ENCODE peak calls at places on chromosome X, in six cellular contexts. One of them, this sample, is unnamed.

GRCh38 chrX:138745215-138745614 is 33.7 kb upstream of the FGF13 start:
- DNase-seq in sigmoid colon: no peak
- DNase-seq in MG63: no peak
- DNase-seq in effector memory CD4-positive, alpha-beta T cell: no peak
- DNase-seq in CD4-positive, alpha-beta memory T cell: peak; percentile 30
- DNase-seq in PC-3: peak; percentile 74
- DNase-seq in this sample: peak; percentile 7

GRCh38 chrX:15242899-15243555 is 26.9 kb downstream of the ASB9 start:
- DNase-seq in sigmoid colon: no peak
- DNase-seq in MG63: peak; percentile 2
- DNase-seq in effector memory CD4-positive, alpha-beta T cell: no peak
- DNase-seq in CD4-positive, alpha-beta memory T cell: peak; percentile 36
- DNase-seq in PC-3: peak; percentile 76
- DNase-seq in this sample: peak; percentile 4

GRCh38 chrX:22538581-22538980 is 265.9 kb downstream of the CBLL2 start:
- DNase-seq in sigmoid colon: no peak
- DNase-seq in MG63: peak; percentile 1
- DNase-seq in effector memory CD4-positive, alpha-beta T cell: no peak
- DNase-seq in CD4-positive, alpha-beta memory T cell: no peak
- DNase-seq in PC-3: peak; percentile 57
- DNase-seq in this sample: no peak

GRCh38 chrX:32842053-32842452 is 369.3 kb downstream of the DMD start:
- DNase-seq in sigmoid colon: no peak
- DNase-seq in MG63: no peak
- DNase-seq in effector memory CD4-positive, alpha-beta T cell: no peak
- DNase-seq in CD4-positive, alpha-beta memory T cell: no peak
- DNase-seq in PC-3: no peak
- DNase-seq in this sample: no peak

GRCh38 chrX:95318882-95319281 is 1365.8 kb upstream of the DIAPH2 start:
- DNase-seq in sigmoid colon: no peak
- DNase-seq in MG63: no peak
- DNase-seq in effector memory CD4-positive, alpha-beta T cell: no peak
- DNase-seq in CD4-positive, alpha-beta memory T cell: no peak
- DNase-seq in PC-3: peak; percentile 14
- DNase-seq in this sample: no peak

GRCh38 chrX:9604111-9604907 is 139.5 kb downstream of the TBL1X start:
- DNase-seq in sigmoid colon: no peak
- DNase-seq in MG63: peak; percentile 72
- DNase-seq in effector memory CD4-positive, alpha-beta T cell: no peak
- DNase-seq in CD4-positive, alpha-beta memory T cell: no peak
- DNase-seq in PC-3: no peak
- DNase-seq in this sample: no peak

GRCh38 chrX:133661962-133662839 is 246.9 kb upstream of the GPC4 start:
- DNase-seq in sigmoid colon: no peak
- DNase-seq in MG63: no peak
- DNase-seq in effector memory CD4-positive, alpha-beta T cell: no peak
- DNase-seq in CD4-positive, alpha-beta memory T cell: no peak
- DNase-seq in PC-3: no peak
- DNase-seq in this sample: no peak

GRCh38 chrX:85988353-85988752 is 59.0 kb downstream of the CHM start:
- DNase-seq in sigmoid colon: no peak
- DNase-seq in MG63: no peak
- DNase-seq in effector memory CD4-positive, alpha-beta T cell: no peak
- DNase-seq in CD4-positive, alpha-beta memory T cell: no peak
- DNase-seq in PC-3: no peak
- DNase-seq in this sample: no peak

GRCh38 chrX:124426824-124427223 is 80.5 kb downstream of the SH2D1A start:
- DNase-seq in sigmoid colon: no peak
- DNase-seq in MG63: no peak
- DNase-seq in effector memory CD4-positive, alpha-beta T cell: no peak
- DNase-seq in CD4-positive, alpha-beta memory T cell: no peak
- DNase-seq in PC-3: no peak
- DNase-seq in this sample: no peak

GRCh38 chrX:31670245-31670644 is 598.4 kb upstream of the FTHL17 start:
- DNase-seq in sigmoid colon: no peak
- DNase-seq in MG63: no peak
- DNase-seq in effector memory CD4-positive, alpha-beta T cell: no peak
- DNase-seq in CD4-positive, alpha-beta memory T cell: no peak
- DNase-seq in PC-3: no peak
- DNase-seq in this sample: no peak

GRCh38 chrX:7158468-7158990 is 10.6 kb upstream of the PUDP start:
- DNase-seq in sigmoid colon: no peak
- DNase-seq in MG63: no peak
- DNase-seq in effector memory CD4-positive, alpha-beta T cell: no peak
- DNase-seq in CD4-positive, alpha-beta memory T cell: no peak
- DNase-seq in PC-3: no peak
- DNase-seq in this sample: no peak

GRCh38 chrX:73841337-73841736 is 278.3 kb downstream of the CHIC1 start:
- DNase-seq in sigmoid colon: no peak
- DNase-seq in MG63: no peak
- DNase-seq in effector memory CD4-positive, alpha-beta T cell: no peak
- DNase-seq in CD4-positive, alpha-beta memory T cell: no peak
- DNase-seq in PC-3: no peak
- DNase-seq in this sample: no peak

GRCh38 chrX:45622538-45622937 is 421.9 kb upstream of the DIPK2B start:
- DNase-seq in sigmoid colon: no peak
- DNase-seq in MG63: no peak
- DNase-seq in effector memory CD4-positive, alpha-beta T cell: no peak
- DNase-seq in CD4-positive, alpha-beta memory T cell: no peak
- DNase-seq in PC-3: peak; percentile 9
- DNase-seq in this sample: no peak

GRCh38 chrX:103941201-103941975 is 21.0 kb upstream of the TMSB15B start:
- DNase-seq in sigmoid colon: no peak
- DNase-seq in MG63: no peak
- DNase-seq in effector memory CD4-positive, alpha-beta T cell: no peak
- DNase-seq in CD4-positive, alpha-beta memory T cell: peak; percentile 14
- DNase-seq in PC-3: peak; percentile 44
- DNase-seq in this sample: no peak

GRCh38 chrX:110509778-110510510 is 151.3 kb downstream of the RTL9 start:
- DNase-seq in sigmoid colon: no peak
- DNase-seq in MG63: no peak
- DNase-seq in effector memory CD4-positive, alpha-beta T cell: no peak
- DNase-seq in CD4-positive, alpha-beta memory T cell: no peak
- DNase-seq in PC-3: peak; percentile 5
- DNase-seq in this sample: no peak

GRCh38 chrX:119971184-119971583 is 27.6 kb upstream of the NKAP start:
- DNase-seq in sigmoid colon: no peak
- DNase-seq in MG63: no peak
- DNase-seq in effector memory CD4-positive, alpha-beta T cell: no peak
- DNase-seq in CD4-positive, alpha-beta memory T cell: no peak
- DNase-seq in PC-3: no peak
- DNase-seq in this sample: no peak

GRCh38 chrX:45422216-45422925 is 221.7 kb upstream of the DIPK2B start:
- DNase-seq in sigmoid colon: no peak
- DNase-seq in MG63: no peak
- DNase-seq in effector memory CD4-positive, alpha-beta T cell: no peak
- DNase-seq in CD4-positive, alpha-beta memory T cell: no peak
- DNase-seq in PC-3: peak; percentile 52
- DNase-seq in this sample: no peak

GRCh38 chrX:154495472-154495922 is 5.1 kb upstream of the SLC10A3 start:
- DNase-seq in sigmoid colon: no peak
- DNase-seq in MG63: no peak
- DNase-seq in effector memory CD4-positive, alpha-beta T cell: no peak
- DNase-seq in CD4-positive, alpha-beta memory T cell: no peak
- DNase-seq in PC-3: no peak
- DNase-seq in this sample: no peak

GRCh38 chrX:140765043-140765784 is 55.7 kb downstream of the LINC00632 start:
- DNase-seq in sigmoid colon: peak; percentile 58
- DNase-seq in MG63: peak; percentile 9
- DNase-seq in effector memory CD4-positive, alpha-beta T cell: no peak
- DNase-seq in CD4-positive, alpha-beta memory T cell: no peak
- DNase-seq in PC-3: peak; percentile 46
- DNase-seq in this sample: no peak
- H3K4me3 ChIP-seq in sigmoid colon: peak overlapping the region; percentile 40
- H3K4me3 ChIP-seq in MG63: peak overlapping the region; percentile 52
- H3K4me3 ChIP-seq in effector memory CD4-positive, alpha-beta T cell: no peak overlapping the region
- H3K4me3 ChIP-seq in CD4-positive, alpha-beta memory T cell: no peak overlapping the region
- H3K4me3 ChIP-seq in PC-3: peak overlapping the region; percentile 98
- H3K4me3 ChIP-seq in this sample: peak overlapping the region; percentile 51

GRCh38 chrX:150982235-150982785 is 825 bp upstream of the HMGB3 start:
- DNase-seq in sigmoid colon: no peak
- DNase-seq in MG63: no peak
- DNase-seq in effector memory CD4-positive, alpha-beta T cell: no peak
- DNase-seq in CD4-positive, alpha-beta memory T cell: no peak
- DNase-seq in PC-3: no peak
- DNase-seq in this sample: no peak
- H3K4me3 ChIP-seq in sigmoid colon: peak overlapping the region; percentile 57
- H3K4me3 ChIP-seq in MG63: peak overlapping the region; percentile 52
- H3K4me3 ChIP-seq in effector memory CD4-positive, alpha-beta T cell: peak overlapping the region; percentile 56
- H3K4me3 ChIP-seq in CD4-positive, alpha-beta memory T cell: peak overlapping the region; percentile 50
- H3K4me3 ChIP-seq in PC-3: peak overlapping the region; percentile 77
- H3K4me3 ChIP-seq in this sample: peak overlapping the region; percentile 61

GRCh38 chrX:34656842-34657780 is at the start of gene TMEM47:
- DNase-seq in sigmoid colon: peak; percentile 86
- DNase-seq in MG63: peak; percentile 77
- DNase-seq in effector memory CD4-positive, alpha-beta T cell: no peak
- DNase-seq in CD4-positive, alpha-beta memory T cell: no peak
- DNase-seq in PC-3: peak; percentile 73
- DNase-seq in this sample: peak; percentile 33
- H3K4me3 ChIP-seq in sigmoid colon: peak within 1 kb of the TSS; percentile 65
- H3K4me3 ChIP-seq in MG63: peak within 1 kb of the TSS; percentile 58
- H3K4me3 ChIP-seq in effector memory CD4-positive, alpha-beta T cell: no peak within 1 kb of the TSS
- H3K4me3 ChIP-seq in CD4-positive, alpha-beta memory T cell: no peak within 1 kb of the TSS
- H3K4me3 ChIP-seq in PC-3: peak within 1 kb of the TSS; percentile 71
- H3K4me3 ChIP-seq in this sample: peak within 1 kb of the TSS; percentile 62

GRCh38 chrX:12977761-12978204 is 2.9 kb downstream of the TMSB4X start:
- DNase-seq in sigmoid colon: no peak
- DNase-seq in MG63: no peak
- DNase-seq in effector memory CD4-positive, alpha-beta T cell: no peak
- DNase-seq in CD4-positive, alpha-beta memory T cell: no peak
- DNase-seq in PC-3: no peak
- DNase-seq in this sample: peak; percentile 25

GRCh38 chrX:12975999-12976558 is 1.2 kb downstream of the TMSB4X start:
- DNase-seq in sigmoid colon: no peak
- DNase-seq in MG63: peak; percentile 56
- DNase-seq in effector memory CD4-positive, alpha-beta T cell: no peak
- DNase-seq in CD4-positive, alpha-beta memory T cell: no peak
- DNase-seq in PC-3: peak; percentile 43
- DNase-seq in this sample: no peak

GRCh38 chrX:12979011-12979629 is 4.2 kb downstream of the TMSB4X start:
- DNase-seq in sigmoid colon: no peak
- DNase-seq in MG63: no peak
- DNase-seq in effector memory CD4-positive, alpha-beta T cell: no peak
- DNase-seq in CD4-positive, alpha-beta memory T cell: no peak
- DNase-seq in PC-3: no peak
- DNase-seq in this sample: no peak

GRCh38 chrX:12979630-12980015 is 4.7 kb downstream of the TMSB4X start:
- DNase-seq in sigmoid colon: no peak
- DNase-seq in MG63: no peak
- DNase-seq in effector memory CD4-positive, alpha-beta T cell: no peak
- DNase-seq in CD4-positive, alpha-beta memory T cell: no peak
- DNase-seq in PC-3: no peak
- DNase-seq in this sample: no peak

GRCh38 chrX:12978205-12979010 is 3.5 kb downstream of the TMSB4X start:
- DNase-seq in sigmoid colon: peak; percentile 77
- DNase-seq in MG63: peak; percentile 48
- DNase-seq in effector memory CD4-positive, alpha-beta T cell: peak; percentile 70
- DNase-seq in CD4-positive, alpha-beta memory T cell: peak; percentile 85
- DNase-seq in PC-3: peak; percentile 48
- DNase-seq in this sample: peak; percentile 73
- H3K4me3 ChIP-seq in sigmoid colon: peak overlapping the region; percentile 70
- H3K4me3 ChIP-seq in MG63: peak overlapping the region; percentile 96
- H3K4me3 ChIP-seq in effector memory CD4-positive, alpha-beta T cell: peak overlapping the region; percentile 46
- H3K4me3 ChIP-seq in CD4-positive, alpha-beta memory T cell: peak overlapping the region; percentile 85
- H3K4me3 ChIP-seq in PC-3: no peak overlapping the region
- H3K4me3 ChIP-seq in this sample: peak overlapping the region; percentile 72

GRCh38 chrX:40091691-40092421 is 5.9 kb downstream of the BCOR start:
- DNase-seq in sigmoid colon: no peak
- DNase-seq in MG63: no peak
- DNase-seq in effector memory CD4-positive, alpha-beta T cell: no peak
- DNase-seq in CD4-positive, alpha-beta memory T cell: no peak
- DNase-seq in PC-3: no peak
- DNase-seq in this sample: no peak

GRCh38 chrX:40088803-40089540 is 8.8 kb downstream of the BCOR start:
- DNase-seq in sigmoid colon: no peak
- DNase-seq in MG63: no peak
- DNase-seq in effector memory CD4-positive, alpha-beta T cell: no peak
- DNase-seq in CD4-positive, alpha-beta memory T cell: no peak
- DNase-seq in PC-3: no peak
- DNase-seq in this sample: no peak

GRCh38 chrX:40088299-40088625 is 9.5 kb downstream of the BCOR start:
- DNase-seq in sigmoid colon: no peak
- DNase-seq in MG63: no peak
- DNase-seq in effector memory CD4-positive, alpha-beta T cell: no peak
- DNase-seq in CD4-positive, alpha-beta memory T cell: no peak
- DNase-seq in PC-3: no peak
- DNase-seq in this sample: no peak

GRCh38 chrX:40090961-40091360 is 6.8 kb downstream of the BCOR start:
- DNase-seq in sigmoid colon: no peak
- DNase-seq in MG63: no peak
- DNase-seq in effector memory CD4-positive, alpha-beta T cell: no peak
- DNase-seq in CD4-positive, alpha-beta memory T cell: no peak
- DNase-seq in PC-3: no peak
- DNase-seq in this sample: no peak

GRCh38 chrX:40090050-40090804 is 7.5 kb downstream of the BCOR start:
- DNase-seq in sigmoid colon: no peak
- DNase-seq in MG63: peak; percentile 62
- DNase-seq in effector memory CD4-positive, alpha-beta T cell: no peak
- DNase-seq in CD4-positive, alpha-beta memory T cell: no peak
- DNase-seq in PC-3: no peak
- DNase-seq in this sample: no peak
- H3K4me3 ChIP-seq in sigmoid colon: peak overlapping the region; percentile 47
- H3K4me3 ChIP-seq in MG63: peak overlapping the region; percentile 22
- H3K4me3 ChIP-seq in effector memory CD4-positive, alpha-beta T cell: peak overlapping the region; percentile 39
- H3K4me3 ChIP-seq in CD4-positive, alpha-beta memory T cell: no peak overlapping the region
- H3K4me3 ChIP-seq in PC-3: peak overlapping the region; percentile 66
- H3K4me3 ChIP-seq in this sample: peak overlapping the region; percentile 33

DNA sequence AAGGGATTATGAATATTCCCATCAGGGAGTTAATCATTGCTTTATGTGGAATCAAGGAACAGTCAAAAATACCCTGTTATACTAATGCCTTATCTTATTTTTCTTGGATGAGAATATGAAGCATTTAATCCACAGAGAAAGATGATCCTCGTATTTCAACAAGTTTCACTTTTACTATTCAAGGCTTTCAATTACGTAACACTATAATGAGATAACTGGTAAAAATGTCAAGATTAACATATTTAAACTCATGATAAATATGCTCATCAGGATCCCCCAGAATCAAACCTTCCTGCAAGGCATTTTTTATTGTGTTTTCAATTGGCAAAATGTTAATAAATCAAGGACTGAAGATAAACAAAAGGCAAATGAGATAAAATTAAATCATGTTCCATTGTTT is 5.1 kb downstream of the ZXDA start:
- DNase-seq in sigmoid colon: no peak
- DNase-seq in MG63: no peak
- DNase-seq in effector memory CD4-positive, alpha-beta T cell: no peak
- DNase-seq in CD4-positive, alpha-beta memory T cell: no peak
- DNase-seq in PC-3: no peak
- DNase-seq in this sample: no peak
- H3K4me3 ChIP-seq in sigmoid colon: no peak overlapping the region
- H3K4me3 ChIP-seq in MG63: peak overlapping the region; percentile 25
- H3K4me3 ChIP-seq in effector memory CD4-positive, alpha-beta T cell: no peak overlapping the region
- H3K4me3 ChIP-seq in CD4-positive, alpha-beta memory T cell: no peak overlapping the region
- H3K4me3 ChIP-seq in PC-3: no peak overlapping the region
- H3K4me3 ChIP-seq in this sample: no peak overlapping the region

DNA sequence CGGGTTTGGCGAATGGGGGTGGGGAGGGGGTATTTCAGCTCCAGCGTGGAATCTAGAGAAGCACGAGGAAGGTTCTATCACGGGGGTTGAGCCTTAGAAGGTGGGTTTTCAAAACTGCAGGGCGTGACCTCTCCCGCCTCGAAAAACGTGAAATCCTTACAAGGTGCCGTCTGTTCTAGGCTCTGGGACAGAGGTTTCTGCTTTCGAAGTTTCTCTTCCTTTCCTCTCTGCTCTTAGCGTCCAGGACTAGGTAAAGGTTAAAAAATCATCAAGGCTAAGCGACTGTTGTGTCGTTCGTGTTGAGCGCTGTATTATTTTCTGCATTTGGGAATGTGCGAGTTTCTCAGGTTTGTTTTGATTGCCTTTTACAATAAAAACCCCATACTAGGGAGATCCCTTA is 1.1 kb downstream of the FHL1 start:
- DNase-seq in sigmoid colon: no peak
- DNase-seq in MG63: no peak
- DNase-seq in effector memory CD4-positive, alpha-beta T cell: no peak
- DNase-seq in CD4-positive, alpha-beta memory T cell: no peak
- DNase-seq in PC-3: no peak
- DNase-seq in this sample: no peak
- H3K4me3 ChIP-seq in sigmoid colon: peak overlapping the region; percentile 86
- H3K4me3 ChIP-seq in MG63: peak overlapping the region; percentile 48
- H3K4me3 ChIP-seq in effector memory CD4-positive, alpha-beta T cell: no peak overlapping the region
- H3K4me3 ChIP-seq in CD4-positive, alpha-beta memory T cell: peak overlapping the region; percentile 32
- H3K4me3 ChIP-seq in PC-3: no peak overlapping the region
- H3K4me3 ChIP-seq in this sample: peak overlapping the region; percentile 56